ENCODE peak calls at places on chromosomes 7 and 10, in six cellular contexts. V, D, M, T, C and F are unnamed samples.
A peak's percentile ranks its signal among the peaks of the same experiment; 100 is the strongest.

GRCh38 chr10:116080553-116080952 is 192.5 kb downstream of the GFRA1 start:
- DNase-seq in V (no peak), D (no peak), M (no peak), T (no peak), C (no peak), F (no peak)

GRCh38 chr10:112345743-112346142 is 28.2 kb upstream of the ACSL5 start:
- DNase-seq in V (peak; percentile 6), D (peak; percentile 68), M (no peak), T (no peak), C (no peak), F (no peak)

GRCh38 chr10:24451325-24451820 is 242.4 kb downstream of the KIAA1217 start:
- DNase-seq in V (no peak), D (peak; percentile 84), M (no peak), T (no peak), C (no peak), F (no peak)

GRCh38 chr10:66747451-66747850 is 178.4 kb upstream of the LRRTM3 start:
- DNase-seq in V (no peak), D (no peak), M (no peak), T (no peak), C (no peak), F (no peak)

GRCh38 chr10:35300063-35300699 is 36.1 kb upstream of the CCNY start:
- DNase-seq in V (peak; percentile 21), D (peak; percentile 91), M (peak; percentile 36), T (peak; percentile 53), C (peak; percentile 37), F (peak; percentile 25)

GRCh38 chr7:132548489-132549078 is 27.7 kb downstream of the PLXNA4 start:
- DNase-seq in V (no peak), D (no peak), M (no peak), T (no peak), C (no peak), F (no peak)

GRCh38 chr7:130883928-130884327 is 149.9 kb upstream of the KLF14 start:
- DNase-seq in V (no peak), D (no peak), M (no peak), T (no peak), C (peak; percentile 3), F (no peak)

GRCh38 chr10:105352827-105353226 is 711.7 kb downstream of the SORCS3 start:
- DNase-seq in V (no peak), D (no peak), M (no peak), T (no peak), C (no peak), F (no peak)

GRCh38 chr10:6498771-6499170 is 81.3 kb downstream of the PRKCQ start:
- DNase-seq in V (no peak), D (no peak), M (no peak), T (no peak), C (no peak), F (no peak)

GRCh38 chr7:2553108-2553507 is 2.2 kb downstream of the BRAT1 start:
- DNase-seq in V (no peak), D (no peak), M (no peak), T (no peak), C (no peak), F (no peak)

GRCh38 chr7:55053651-55054226 is 34.9 kb downstream of the EGFR start:
- DNase-seq in V (no peak), D (no peak), M (no peak), T (no peak), C (no peak), F (no peak)

GRCh38 chr7:112010994-112011393 is 195.2 kb downstream of the DOCK4 start:
- DNase-seq in V (no peak), D (no peak), M (no peak), T (no peak), C (no peak), F (no peak)

GRCh38 chr10:49446031-49446430 is 50.1 kb upstream of the DRGX start:
- DNase-seq in V (no peak), D (no peak), M (no peak), T (no peak), C (no peak), F (no peak)

GRCh38 chr10:102770792-102771191 is 27.0 kb downstream of the WBP1L start:
- DNase-seq in V (no peak), D (no peak), M (no peak), T (no peak), C (no peak), F (no peak)

GRCh38 chr7:25901658-25902057 is 250.3 kb upstream of the NFE2L3 start:
- DNase-seq in V (no peak), D (no peak), M (no peak), T (no peak), C (no peak), F (no peak)

GRCh38 chr10:50623299-50624153 is at the start of gene SGMS1:
- DNase-seq in V (peak; percentile 88), D (peak; percentile 96), M (peak; percentile 94), T (peak; percentile 91), C (peak; percentile 69), F (peak; percentile 77)

GRCh38 chr10:50624866-50625491 is 1.2 kb upstream of the SGMS1 start:
- DNase-seq in V (peak; percentile 70), D (peak; percentile 91), M (peak; percentile 89), T (peak; percentile 94), C (peak; percentile 57), F (peak; percentile 65)

GRCh38 chr10:50622497-50623298 is 1.1 kb downstream of the SGMS1 start:
- DNase-seq in V (peak; percentile 53), D (peak; percentile 88), M (peak; percentile 61), T (peak; percentile 64), C (peak; percentile 40), F (no peak)

GRCh38 chr10:50625663-50626062 is 1.9 kb upstream of the SGMS1 start:
- DNase-seq in V (no peak), D (no peak), M (no peak), T (no peak), C (no peak), F (no peak)

GRCh38 chr10:50624154-50624865 is 554 bp upstream of the SGMS1 start:
- DNase-seq in V (peak; percentile 98), D (peak; percentile 99), M (peak; percentile 97), T (peak; percentile 99), C (peak; percentile 89), F (peak; percentile 76)
- TF ChIP-seq POLR2A in V (peak; percentile 72), D (no peak), M (no peak), T (peak; percentile 60), C (peak; percentile 67), F (no peak)

GRCh38 chr10:20006169-20006870 is 190.1 kb downstream of the PLXDC2 start:
- DNase-seq in V (no peak), D (no peak), M (no peak), T (no peak), C (no peak), F (no peak)
- TF ChIP-seq POLR2A in V (no peak), D (no peak), M (no peak), T (no peak), C (no peak), F (no peak)

DNA sequence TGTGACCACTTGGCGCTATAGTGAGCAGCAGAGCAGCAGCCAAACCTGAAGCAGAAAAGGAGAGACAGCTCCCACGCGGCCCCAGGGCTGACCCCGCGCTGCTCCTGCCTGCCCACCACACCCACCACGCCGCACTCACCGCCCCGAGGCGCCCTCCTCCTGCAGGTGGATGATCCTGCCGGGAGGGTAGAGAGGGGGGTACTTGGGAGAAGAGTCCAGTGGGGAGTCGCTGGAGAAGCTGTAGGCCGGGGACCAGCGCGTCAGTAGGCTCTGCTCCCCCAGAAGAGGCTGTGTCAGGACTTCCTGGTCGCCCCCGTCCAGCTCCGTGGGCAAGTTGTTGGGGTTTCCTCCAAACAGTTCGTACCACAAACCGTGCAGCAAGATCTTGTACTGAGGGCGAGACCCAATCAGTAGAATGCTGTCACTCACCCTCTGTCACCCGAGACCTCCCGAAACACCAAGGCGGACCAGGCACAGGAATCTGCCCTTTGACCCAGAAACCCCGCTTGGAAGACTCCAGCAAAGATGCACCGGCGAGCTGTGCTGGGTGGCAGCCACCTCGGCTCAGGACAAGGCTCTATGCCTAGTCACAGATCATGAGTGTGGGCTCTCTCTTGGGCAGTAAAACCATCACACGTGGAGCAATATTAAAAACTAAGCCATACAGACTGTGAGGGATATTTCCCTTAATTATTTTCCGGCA is 37.6 kb downstream of the DAGLB start:
- DNase-seq in V (no peak), D (no peak), M (no peak), T (no peak), C (no peak), F (no peak)
- TF ChIP-seq POLR2A in V (no peak), D (no peak), M (no peak), T (no peak), C (no peak), F (no peak)

GRCh38 chr10:96089670-96090462 is 40.2 kb upstream of the ZNF518A start:
- DNase-seq in V (peak; percentile 95), D (peak; percentile 99), M (peak; percentile 97), T (peak; percentile 94), C (peak; percentile 91), F (peak; percentile 72)
- TF ChIP-seq POLR2A in V (peak; percentile 82), D (no peak), M (no peak), T (peak; percentile 63), C (peak; percentile 40), F (peak; percentile 97)

DNA sequence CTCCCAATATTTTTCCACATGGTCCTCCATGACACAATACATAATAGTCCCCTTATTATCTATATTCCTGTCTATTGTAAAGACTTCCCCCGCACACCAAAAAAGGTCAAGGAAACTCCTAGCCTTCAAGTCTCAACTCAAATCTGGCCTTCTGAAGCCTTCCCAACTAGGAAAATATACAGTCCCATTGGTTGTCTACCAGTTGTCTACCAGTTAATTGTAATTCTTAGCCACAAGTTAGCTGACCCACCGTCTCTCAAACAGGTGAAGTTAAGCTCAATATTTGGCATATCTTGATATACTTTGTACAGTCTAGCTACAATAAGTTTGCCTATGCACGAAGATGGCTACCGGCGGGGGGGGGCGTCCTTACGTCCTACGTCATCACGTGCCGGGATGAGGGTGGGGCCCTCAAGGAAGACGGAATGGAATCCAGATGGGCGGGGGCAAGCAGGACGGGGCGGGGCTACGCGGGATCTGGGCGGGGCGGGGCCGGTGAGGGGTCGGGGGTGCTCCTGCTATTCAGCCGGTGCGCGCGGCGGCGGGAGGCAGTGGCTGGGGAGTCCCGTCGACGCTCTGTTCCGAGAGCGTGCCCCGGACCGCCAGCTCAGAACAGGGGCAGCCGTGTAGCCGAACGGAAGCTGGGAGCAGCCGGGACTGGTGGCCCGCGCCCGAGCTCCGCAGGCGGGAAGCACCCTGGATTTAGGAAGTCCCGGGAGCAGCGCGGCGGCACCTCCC is at the start of gene AHR:
- DNase-seq in V (peak; percentile 95), D (peak; percentile 99), M (peak; percentile 97), T (peak; percentile 91), C (peak; percentile 93), F (peak; percentile 47)
- TF ChIP-seq POLR2A in V (peak; percentile 96), D (no peak), M (no peak), T (peak; percentile 94), C (peak; percentile 96), F (peak; percentile 89)